ENCODE peak calls at places on chromosome 17, in six cellular contexts. P is psoas muscle; O is mesendoderm; K is neuronal stem cell; C is hepatocyte; Y is effector memory CD4-positive, alpha-beta T cell. X is an unnamed sample.

GRCh38 chr17:38451030-38451839 is 23.0 kb downstream of the ARHGAP23 start:
- DNase-seq in K (no peak), O (peak), C (peak), P (no peak), Y (no peak), X (no peak)

GRCh38 chr17:61196302-61196704 is 203.3 kb upstream of the TBX2 start:
- DNase-seq in Y (no peak), P (no peak), O (no peak), K (no peak), C (no peak), X (no peak)

GRCh38 chr17:30720013-30720471 is 104.5 kb downstream of the CRLF3 start:
- DNase-seq in P (peak), O (no peak), K (no peak), Y (no peak), C (no peak), X (peak)

GRCh38 chr17:17152385-17152784 is 53.7 kb downstream of the PLD6 start:
- DNase-seq in O (no peak), Y (no peak), C (no peak), K (no peak), P (peak), X (no peak)

GRCh38 chr17:66190738-66191606 is 961 bp downstream of the CEP112 start:
- DNase-seq in Y (no peak), C (peak), O (no peak), K (no peak), P (no peak), X (peak)

GRCh38 chr17:39963826-39964225 is 1.0 kb downstream of the GSDMA start:
- DNase-seq in C (no peak), O (no peak), P (no peak), K (no peak), Y (peak), X (no peak)

GRCh38 chr17:17935321-17936271 is 36.6 kb downstream of the TOM1L2 start:
- DNase-seq in C (peak), Y (no peak), O (peak), P (peak), K (no peak), X (no peak)

GRCh38 chr17:27888945-27889344 is 4.2 kb downstream of the LYRM9 start:
- DNase-seq in C (peak), Y (no peak), O (peak), K (peak), P (no peak), X (no peak)

GRCh38 chr17:75679706-75680201 is 12.6 kb downstream of the SAP30BP start:
- DNase-seq in O (no peak), K (no peak), C (peak), P (no peak), Y (no peak), X (no peak)

GRCh38 chr17:40500709-40501108 is 714 bp downstream of the TNS4 start:
- DNase-seq in Y (no peak), C (no peak), K (no peak), O (no peak), P (no peak), X (no peak)

GRCh38 chr17:10744509-10745000 is 14.7 kb upstream of the TMEM220 start:
- DNase-seq in O (no peak), P (no peak), K (no peak), Y (peak), C (no peak), X (no peak)

GRCh38 chr17:35554668-35555067 is 6.0 kb downstream of the SLFN14 start:
- DNase-seq in C (no peak), O (no peak), K (no peak), Y (no peak), P (no peak), X (no peak)

GRCh38 chr17:73592531-73592961 is 51.7 kb downstream of the SDK2 start:
- DNase-seq in O (no peak), Y (no peak), C (no peak), P (no peak), K (no peak), X (peak)

GRCh38 chr17:45319239-45319703 is 2.5 kb upstream of the MAP3K14 start:
- DNase-seq in K (no peak), C (peak), P (no peak), Y (no peak), O (peak), X (no peak)

GRCh38 chr17:82931696-82932060 is 91.9 kb upstream of the ZNF750 start:
- DNase-seq in P (peak), C (no peak), Y (no peak), K (no peak), O (no peak), X (no peak)

GRCh38 chr17:34420900-34421299 is 57.9 kb upstream of the CCL1 start:
- DNase-seq in C (no peak), O (no peak), K (no peak), P (no peak), Y (no peak), X (no peak)

GRCh38 chr17:7438050-7438614 is 1.2 kb upstream of the FGF11 start:
- DNase-seq in O (peak), Y (no peak), C (peak), P (peak), K (peak), X (peak)

DNA sequence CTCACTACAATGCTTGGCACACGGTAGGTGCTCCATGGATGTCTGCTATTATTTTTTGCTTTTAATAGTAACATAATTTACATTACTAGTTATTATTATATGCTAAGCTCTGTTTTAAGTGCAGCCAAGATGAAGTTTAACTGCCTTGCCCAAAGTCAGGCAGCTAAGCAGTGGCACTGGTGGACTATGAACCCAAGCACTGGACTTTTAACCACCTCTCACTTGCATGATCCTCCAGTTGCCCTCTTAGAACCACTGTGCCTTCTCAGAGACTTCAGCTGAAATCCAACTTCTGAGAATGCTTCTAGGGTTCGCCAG is 1.5 kb upstream of the ZNF207 start:
- DNase-seq in P (no peak), K (no peak), C (no peak), O (no peak), Y (no peak), X (no peak)
- H3K27ac ChIP-seq in P (no peak), K (no peak), C (no peak), O (no peak), Y (no peak), X (no peak)

DNA sequence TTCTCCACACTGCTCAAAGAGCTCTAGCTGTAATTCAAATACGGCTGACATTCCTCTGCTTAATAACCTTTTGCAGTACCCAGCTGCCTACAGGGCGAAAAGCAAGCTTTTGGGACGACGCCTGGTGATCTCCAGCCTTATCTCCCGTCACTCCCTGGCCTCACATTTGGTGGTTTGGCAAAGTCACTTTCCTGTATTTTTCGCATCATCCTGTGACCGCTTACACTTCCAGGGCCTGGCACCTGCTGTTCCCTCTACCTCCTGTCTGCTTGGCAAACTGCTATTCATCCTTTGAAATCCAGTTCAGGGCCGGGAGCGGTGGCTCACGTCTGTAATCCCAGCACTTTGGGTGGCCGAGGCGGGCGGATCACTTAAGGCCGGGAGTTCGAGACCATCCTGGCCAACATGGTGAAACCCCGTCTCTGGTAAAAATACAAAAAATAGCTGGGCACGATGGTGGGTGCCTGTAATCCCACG is 2.7 kb upstream of the BHLHA9 start:
- DNase-seq in Y (no peak), K (no peak), O (peak), P (no peak), C (no peak), X (no peak)
- H3K27ac ChIP-seq in Y (peak), K (no peak), O (no peak), P (peak), C (peak), X (peak)

GRCh38 chr17:80474231-80474932 is 2.0 kb downstream of the NPTX1 start:
- DNase-seq in K (no peak), Y (no peak), C (peak), P (no peak), O (peak), X (peak)
- H3K27ac ChIP-seq in K (no peak), Y (no peak), C (no peak), P (no peak), O (no peak), X (peak)

GRCh38 chr17:59299400-59300092 is 31.9 kb upstream of the YPEL2 start:
- DNase-seq in O (no peak), C (no peak), Y (no peak), P (no peak), K (no peak), X (no peak)
- H3K27ac ChIP-seq in O (no peak), C (no peak), Y (no peak), P (no peak), K (no peak), X (no peak)

DNA sequence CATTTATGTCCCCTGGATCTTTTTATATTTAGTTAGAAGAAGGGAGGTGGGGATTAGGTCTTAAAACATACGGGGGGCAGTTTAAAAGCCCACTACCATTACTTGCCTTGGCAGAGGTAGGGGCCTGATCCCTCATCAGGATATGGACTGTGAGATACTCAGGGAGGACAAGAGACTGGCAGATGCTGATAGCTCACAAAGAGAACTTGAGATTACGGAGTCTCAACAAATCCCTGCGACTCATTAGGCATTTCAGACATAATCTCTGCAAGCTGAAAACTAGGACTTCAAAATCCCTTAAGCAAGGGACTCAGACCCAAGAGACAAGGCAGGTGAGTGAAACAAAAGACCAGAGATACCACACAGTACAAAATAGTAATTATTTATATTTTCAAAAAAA is 23.2 kb downstream of the NXPH3 start:
- DNase-seq in O (no peak), K (no peak), C (no peak), P (no peak), Y (no peak), X (peak)
- H3K27ac ChIP-seq in O (no peak), K (no peak), C (no peak), P (no peak), Y (no peak), X (peak)

DNA sequence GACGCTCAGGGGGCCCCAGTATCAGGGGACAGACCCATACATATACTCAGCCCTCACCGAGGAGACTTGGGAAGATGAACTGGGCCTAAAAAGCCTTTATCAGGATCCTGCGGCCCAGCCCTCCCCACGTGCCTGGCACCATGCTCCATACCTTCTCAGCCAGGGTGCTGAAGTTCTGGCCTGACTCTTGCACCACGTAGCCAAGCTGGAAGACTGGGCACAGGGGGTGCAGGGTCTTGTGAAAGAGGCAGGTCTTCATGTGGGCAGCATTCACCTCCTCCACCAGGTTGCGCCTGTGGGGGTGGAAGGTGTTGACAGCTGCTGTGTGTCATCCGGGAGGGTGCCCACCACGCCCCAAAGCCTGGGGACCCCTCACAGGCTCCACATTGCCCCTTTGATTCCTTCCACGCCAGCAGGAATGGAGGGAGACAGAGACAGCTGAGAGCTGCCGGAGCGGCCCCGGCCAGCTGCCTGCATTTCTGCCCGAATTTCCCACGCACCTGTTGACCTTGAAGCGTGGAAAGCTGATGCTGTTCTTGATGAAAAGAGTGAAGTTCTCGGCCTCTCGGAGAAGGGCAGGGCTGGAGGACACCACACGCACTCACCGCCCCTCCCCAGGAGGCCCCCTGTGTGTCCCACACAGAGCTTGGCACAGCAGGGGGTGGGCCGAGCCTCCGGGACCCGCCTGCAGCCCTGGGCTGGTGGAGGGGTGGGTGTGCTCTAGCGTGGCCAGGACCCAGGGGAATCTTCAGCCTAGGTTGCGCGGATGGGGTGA is 10.4 kb upstream of the CAMKK1 start:
- DNase-seq in C (no peak), P (no peak), K (no peak), O (no peak), Y (no peak), X (no peak)
- H3K27ac ChIP-seq in C (no peak), P (no peak), K (no peak), O (no peak), Y (no peak), X (no peak)

GRCh38 chr17:55883112-55883511 is 132.3 kb downstream of the PCTP start:
- DNase-seq in P (no peak), K (no peak), Y (no peak), O (peak), C (no peak), X (no peak)
- H3K27ac ChIP-seq in P (no peak), K (no peak), Y (no peak), O (no peak), C (no peak), X (no peak)

DNA sequence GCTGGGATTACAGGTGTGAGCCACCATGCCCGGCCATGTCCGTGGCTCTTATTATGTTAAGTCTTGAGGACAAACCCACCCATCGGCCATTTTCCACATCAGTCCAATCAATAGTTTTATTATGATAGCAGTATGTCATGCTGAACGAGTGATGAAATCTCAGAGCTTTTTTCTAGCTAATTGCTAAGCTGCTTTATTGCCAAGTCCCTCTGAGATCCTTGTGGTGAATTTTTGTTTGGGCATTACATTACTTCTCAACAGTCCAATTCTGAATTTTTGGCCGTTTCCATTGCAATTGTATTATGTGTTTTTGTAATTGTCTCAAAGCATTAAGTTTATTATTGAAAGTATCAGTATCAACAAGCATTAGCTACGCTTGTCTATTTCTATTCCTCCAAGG is 10.9 kb downstream of the RNF112 start:
- DNase-seq in C (no peak), Y (no peak), O (no peak), P (no peak), K (no peak), X (no peak)
- H3K27ac ChIP-seq in C (no peak), Y (no peak), O (no peak), P (no peak), K (no peak), X (no peak)

X was measured in WERI-Rb-1.